ENCODE peak calls at places on chromosomes 3 and 15, in five cellular contexts. S is IMR-90, K is mesenchymal stem cell, G is fibroblast of lung, X is SK-N-SH. A is an unnamed sample.
A peak's percentile ranks its signal among the peaks of the same experiment; 100 is the strongest.

GRCh38 chr3:151377768-151378385 is 6.7 kb downstream of the P2RY12 start:
- DNase-seq in S (no peak), K (no peak), G (no peak), X (no peak), A (peak; percentile 52)

GRCh38 chr15:86915811-86916331 is 836.2 kb downstream of the AGBL1 start:
- DNase-seq in S (peak; percentile 13), K (peak; percentile 87), G (peak; percentile 72), X (peak; percentile 65), A (peak; percentile 73)

GRCh38 chr3:73210759-73211158 is 149.3 kb downstream of the EBLN2 start:
- DNase-seq in S (no peak), K (no peak), G (no peak), X (no peak), A (no peak)

GRCh38 chr3:115615001-115615447 is 8.3 kb upstream of the GAP43 start:
- DNase-seq in S (peak; percentile 11), K (peak; percentile 22), G (peak; percentile 80), X (no peak), A (no peak)

GRCh38 chr15:100133001-100133400 is 208.8 kb downstream of the ADAMTS17 start:
- DNase-seq in S (no peak), K (no peak), G (no peak), X (no peak), A (no peak)

GRCh38 chr3:80307844-80308243 is 540.0 kb upstream of the ROBO1 start:
- DNase-seq in S (no peak), K (no peak), G (no peak), X (no peak), A (no peak)

GRCh38 chr15:60423540-60423939 is 25.8 kb upstream of the ANXA2 start:
- DNase-seq in S (peak; percentile 92), K (peak; percentile 91), G (peak; percentile 94), X (no peak), A (peak; percentile 93)

GRCh38 chr3:7978104-7978457 is 523.5 kb upstream of the LMCD1 start:
- DNase-seq in S (no peak), K (no peak), G (peak; percentile 26), X (peak; percentile 42), A (no peak)

GRCh38 chr15:63041982-63042878 is at the start of gene TPM1:
- DNase-seq in S (peak; percentile 93), K (peak; percentile 94), G (peak; percentile 95), X (peak; percentile 83), A (no peak)

GRCh38 chr15:43518073-43518761 is 809 bp downstream of the MAP1A start:
- DNase-seq in S (peak; percentile 63), K (peak; percentile 63), G (peak; percentile 74), X (peak; percentile 70), A (no peak)

GRCh38 chr15:65409284-65409631 is 13.5 kb downstream of the IGDCC4 start:
- DNase-seq in S (peak; percentile 99), K (peak; percentile 97), G (peak; percentile 100), X (no peak), A (no peak)

GRCh38 chr3:149604125-149604851 is 53.5 kb downstream of the WWTR1 start:
- DNase-seq in S (peak; percentile 44), K (no peak), G (peak; percentile 59), X (no peak), A (no peak)

GRCh38 chr15:97501291-97501690 is 459.2 kb upstream of the ARRDC4 start:
- DNase-seq in S (no peak), K (no peak), G (no peak), X (no peak), A (no peak)

DNA sequence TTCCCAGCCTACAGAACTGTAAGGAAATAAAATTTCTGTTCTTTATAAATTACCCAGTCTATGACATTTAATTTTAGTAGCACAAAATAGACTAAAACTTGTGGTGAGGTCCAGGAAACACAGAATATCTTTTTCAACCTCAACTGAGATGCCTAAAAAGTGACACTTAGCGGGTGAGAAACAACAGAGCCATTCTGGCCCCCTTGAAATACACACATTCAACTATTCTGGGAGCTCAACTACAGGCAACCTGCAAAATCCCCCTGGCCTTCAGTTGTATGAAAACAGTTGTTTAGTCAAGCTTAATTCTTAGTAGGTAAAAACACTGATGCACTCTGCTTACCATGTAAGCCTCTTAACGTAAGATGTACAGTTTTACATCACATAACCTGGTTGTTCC is 66.8 kb downstream of the ANKRD28 start:
- DNase-seq in S (no peak), K (no peak), G (no peak), X (no peak), A (no peak)
- H3K36me3 ChIP-seq in S (peaks cover 43% of the 10 kb centered on the region), K (peaks cover 8% of the 10 kb centered on the region), G (peaks cover 8% of the 10 kb centered on the region), X (peaks cover 91% of the 10 kb centered on the region), A (no peaks in the 10 kb centered on the region)

DNA sequence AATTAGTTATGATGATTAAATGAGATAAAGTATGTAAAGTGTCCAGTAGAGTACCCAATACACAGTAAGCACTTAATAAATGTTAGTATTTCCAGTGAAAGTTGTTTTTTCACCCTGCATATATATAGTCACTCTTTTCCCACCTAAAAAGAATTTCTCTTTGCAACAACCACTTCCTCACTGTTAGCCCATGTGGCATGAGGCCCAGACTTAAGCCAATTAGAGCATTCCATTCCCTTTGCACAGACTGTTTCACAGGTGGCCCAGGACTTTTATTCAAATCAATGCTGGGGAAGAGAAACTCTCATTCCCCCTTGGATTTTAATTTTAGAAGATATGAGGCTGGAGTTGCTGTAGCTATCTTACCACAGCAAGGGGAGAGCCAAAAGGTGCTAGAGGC is 3.7 kb downstream of the IFT80 start:
- DNase-seq in S (peak; percentile 85), K (no peak), G (peak; percentile 90), X (no peak), A (no peak)
- H3K9ac ChIP-seq in S (no peak overlapping the region), K (no peak overlapping the region), G (no peak overlapping the region), X (no peak overlapping the region), A (no peak overlapping the region)

DNA sequence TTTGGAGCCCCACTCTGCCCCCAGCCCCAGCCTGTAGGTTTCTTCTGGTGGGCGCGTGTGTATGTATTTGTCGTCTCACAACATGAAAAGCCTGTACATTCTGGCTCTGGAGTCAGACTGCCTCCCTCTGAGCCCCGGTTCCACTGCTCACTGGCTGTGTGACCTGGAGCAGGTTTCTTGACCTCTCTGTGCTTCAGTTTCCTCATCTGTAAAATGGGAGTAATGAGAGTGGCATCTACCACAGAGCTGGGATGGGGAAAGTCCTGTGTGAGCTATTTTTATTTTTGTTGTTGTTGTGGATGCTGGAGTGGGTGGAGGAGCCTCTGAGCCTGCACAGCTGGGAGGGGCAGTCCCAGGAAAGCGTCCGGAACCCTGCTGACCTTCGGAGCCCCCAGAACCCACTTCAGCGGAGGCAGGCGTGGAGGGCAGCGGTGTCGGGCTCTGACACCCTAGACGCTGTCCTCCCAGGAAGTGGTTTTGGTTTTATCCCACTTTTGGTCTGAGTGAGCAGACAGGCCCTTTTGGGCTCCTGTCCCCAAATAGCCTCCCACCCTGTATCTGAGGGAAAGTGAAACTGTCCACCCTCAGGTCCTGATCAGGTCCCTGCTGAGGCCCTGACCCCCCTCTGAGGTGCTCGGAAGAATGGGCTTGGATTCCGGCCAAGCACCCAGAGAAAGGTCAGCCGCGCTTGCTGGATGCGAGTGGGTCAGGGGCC is 103.5 kb downstream of the CHSY1 start:
- DNase-seq in S (no peak), K (no peak), G (no peak), X (no peak), A (peak; percentile 6)
- H3K4me2 ChIP-seq in S (no peak overlapping the region), K (no peak overlapping the region), G (no peak overlapping the region), X (no peak overlapping the region), A (peak overlapping the region; percentile 70)

DNA sequence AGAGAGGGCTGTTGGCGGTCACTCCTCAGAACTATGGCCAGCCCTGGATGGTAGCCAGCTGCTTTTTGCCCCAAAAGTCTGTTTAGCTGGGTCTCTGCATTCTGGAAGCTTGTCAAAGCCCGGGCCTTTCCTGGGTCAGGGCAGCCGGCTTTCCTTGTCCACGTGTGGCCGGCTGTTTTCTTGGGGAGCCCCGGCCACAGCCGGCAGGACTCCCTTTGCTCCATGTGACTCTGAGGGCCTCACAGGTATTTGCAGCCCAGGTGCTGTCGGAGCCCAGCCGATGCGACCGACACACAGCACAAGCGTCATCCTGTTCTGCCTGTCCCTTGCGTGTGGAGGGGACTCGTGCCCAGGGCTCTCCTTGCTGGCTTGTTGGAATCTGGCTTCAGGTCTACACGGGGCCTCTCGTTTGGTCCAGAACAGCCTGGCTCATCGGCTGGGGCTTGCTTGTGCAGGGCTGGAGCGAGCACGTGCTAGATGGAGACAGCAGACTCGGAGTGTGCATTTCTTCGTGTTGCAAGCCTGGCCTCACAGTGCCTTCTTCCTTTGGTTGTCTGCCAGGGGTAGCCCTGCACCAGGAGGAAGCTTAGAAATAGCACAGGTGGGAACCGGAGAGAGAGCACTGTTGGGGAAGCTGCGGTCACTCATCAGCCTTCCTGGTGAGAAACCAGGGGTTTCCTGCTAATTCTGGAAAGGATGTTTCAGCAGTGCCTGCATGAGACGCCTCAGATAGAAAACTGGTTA is 51.4 kb downstream of the PGPEP1L start:
- DNase-seq in S (no peak), K (no peak), G (no peak), X (no peak), A (no peak)
- H3K36me3 ChIP-seq in S (peaks cover 67% of the 10 kb centered on the region), K (peaks cover 76% of the 10 kb centered on the region), G (peaks cover 13% of the 10 kb centered on the region), X (peaks cover 9% of the 10 kb centered on the region), A (peaks cover 4% of the 10 kb centered on the region)

A was measured in MM.1S.